ENCODE peak calls at places on chromosomes 1 and 21, in nine cellular contexts. One of them, this sample, is unnamed.

GRCh38 chr21:46425061-46425460 is 33.6 kb upstream of the DIP2A start:
- DNase-seq in astrocyte of the spinal cord: no peak
- DNase-seq in spleen: peak; percentile 68
- DNase-seq in progenitor cell of endocrine pancreas: no peak
- DNase-seq in colonic mucosa: no peak
- DNase-seq in upper lobe of right lung: no peak
- DNase-seq in type B pancreatic cell: no peak
- DNase-seq in CD8-positive, alpha-beta T cell: peak; percentile 27
- DNase-seq in stomach: no peak
- DNase-seq in this sample: no peak

GRCh38 chr1:101101362-101101761 is 75.8 kb upstream of the DPH5 start:
- DNase-seq in stomach: no peak
- DNase-seq in upper lobe of right lung: no peak
- DNase-seq in astrocyte of the spinal cord: peak; percentile 7
- DNase-seq in progenitor cell of endocrine pancreas: no peak
- DNase-seq in spleen: no peak
- DNase-seq in colonic mucosa: no peak
- DNase-seq in type B pancreatic cell: no peak
- DNase-seq in CD8-positive, alpha-beta T cell: no peak
- DNase-seq in this sample: no peak

GRCh38 chr1:68916227-68916853 is 419.5 kb upstream of the DEPDC1 start:
- DNase-seq in spleen: no peak
- DNase-seq in colonic mucosa: no peak
- DNase-seq in upper lobe of right lung: no peak
- DNase-seq in type B pancreatic cell: no peak
- DNase-seq in stomach: peak; percentile 30
- DNase-seq in astrocyte of the spinal cord: peak; percentile 89
- DNase-seq in progenitor cell of endocrine pancreas: no peak
- DNase-seq in CD8-positive, alpha-beta T cell: no peak
- DNase-seq in this sample: no peak

GRCh38 chr21:45292399-45293213 is 4.9 kb upstream of the POFUT2 start:
- DNase-seq in astrocyte of the spinal cord: peak; percentile 90
- DNase-seq in stomach: peak; percentile 84
- DNase-seq in spleen: peak; percentile 94
- DNase-seq in progenitor cell of endocrine pancreas: peak; percentile 85
- DNase-seq in upper lobe of right lung: peak; percentile 91
- DNase-seq in type B pancreatic cell: peak; percentile 92
- DNase-seq in CD8-positive, alpha-beta T cell: peak; percentile 71
- DNase-seq in colonic mucosa: peak; percentile 74
- DNase-seq in this sample: peak; percentile 84

GRCh38 chr1:226863446-226863845 is 7.0 kb upstream of the PSEN2 start:
- DNase-seq in stomach: no peak
- DNase-seq in colonic mucosa: no peak
- DNase-seq in CD8-positive, alpha-beta T cell: no peak
- DNase-seq in astrocyte of the spinal cord: peak; percentile 61
- DNase-seq in type B pancreatic cell: no peak
- DNase-seq in progenitor cell of endocrine pancreas: no peak
- DNase-seq in spleen: no peak
- DNase-seq in upper lobe of right lung: no peak
- DNase-seq in this sample: no peak

GRCh38 chr1:225378880-225379279 is 49.0 kb downstream of the LBR start:
- DNase-seq in type B pancreatic cell: no peak
- DNase-seq in CD8-positive, alpha-beta T cell: no peak
- DNase-seq in spleen: no peak
- DNase-seq in stomach: no peak
- DNase-seq in upper lobe of right lung: no peak
- DNase-seq in progenitor cell of endocrine pancreas: no peak
- DNase-seq in colonic mucosa: no peak
- DNase-seq in astrocyte of the spinal cord: peak; percentile 63
- DNase-seq in this sample: no peak

GRCh38 chr1:159929155-159930051 is 4.1 kb upstream of the TAGLN2 start:
- DNase-seq in CD8-positive, alpha-beta T cell: no peak
- DNase-seq in upper lobe of right lung: peak; percentile 67
- DNase-seq in astrocyte of the spinal cord: no peak
- DNase-seq in colonic mucosa: no peak
- DNase-seq in stomach: peak; percentile 55
- DNase-seq in type B pancreatic cell: no peak
- DNase-seq in progenitor cell of endocrine pancreas: no peak
- DNase-seq in spleen: peak; percentile 83
- DNase-seq in this sample: no peak

GRCh38 chr1:5990913-5991783 is 1.1 kb downstream of the NPHP4 start:
- DNase-seq in stomach: peak; percentile 35
- DNase-seq in colonic mucosa: peak; percentile 52
- DNase-seq in CD8-positive, alpha-beta T cell: peak; percentile 33
- DNase-seq in progenitor cell of endocrine pancreas: peak; percentile 47
- DNase-seq in astrocyte of the spinal cord: peak; percentile 18
- DNase-seq in type B pancreatic cell: no peak
- DNase-seq in upper lobe of right lung: peak; percentile 77
- DNase-seq in spleen: peak; percentile 92
- DNase-seq in this sample: no peak

GRCh38 chr1:4652631-4653327 is 1.6 kb upstream of the AJAP1 start:
- DNase-seq in progenitor cell of endocrine pancreas: peak; percentile 65
- DNase-seq in CD8-positive, alpha-beta T cell: peak; percentile 60
- DNase-seq in colonic mucosa: peak; percentile 24
- DNase-seq in spleen: peak; percentile 88
- DNase-seq in stomach: peak; percentile 41
- DNase-seq in astrocyte of the spinal cord: peak; percentile 25
- DNase-seq in type B pancreatic cell: peak; percentile 79
- DNase-seq in upper lobe of right lung: peak; percentile 79
- DNase-seq in this sample: peak; percentile 62

GRCh38 chr1:218705911-218706893 is 361.1 kb downstream of the TGFB2 start:
- DNase-seq in astrocyte of the spinal cord: peak; percentile 99
- DNase-seq in stomach: no peak
- DNase-seq in upper lobe of right lung: no peak
- DNase-seq in CD8-positive, alpha-beta T cell: no peak
- DNase-seq in colonic mucosa: no peak
- DNase-seq in type B pancreatic cell: no peak
- DNase-seq in progenitor cell of endocrine pancreas: no peak
- DNase-seq in spleen: no peak
- DNase-seq in this sample: no peak

GRCh38 chr1:178684542-178685000 is 40.5 kb upstream of the RALGPS2 start:
- DNase-seq in colonic mucosa: no peak
- DNase-seq in progenitor cell of endocrine pancreas: no peak
- DNase-seq in upper lobe of right lung: no peak
- DNase-seq in type B pancreatic cell: no peak
- DNase-seq in CD8-positive, alpha-beta T cell: no peak
- DNase-seq in astrocyte of the spinal cord: peak; percentile 93
- DNase-seq in stomach: no peak
- DNase-seq in spleen: no peak
- DNase-seq in this sample: no peak

GRCh38 chr1:229117664-229118300 is 153.1 kb upstream of the RAB4A start:
- DNase-seq in colonic mucosa: peak; percentile 53
- DNase-seq in upper lobe of right lung: peak; percentile 89
- DNase-seq in progenitor cell of endocrine pancreas: no peak
- DNase-seq in CD8-positive, alpha-beta T cell: no peak
- DNase-seq in stomach: peak; percentile 91
- DNase-seq in spleen: no peak
- DNase-seq in astrocyte of the spinal cord: no peak
- DNase-seq in type B pancreatic cell: no peak
- DNase-seq in this sample: no peak

GRCh38 chr1:19412654-19413053 is 72.7 kb downstream of the CAPZB start:
- DNase-seq in progenitor cell of endocrine pancreas: no peak
- DNase-seq in spleen: no peak
- DNase-seq in CD8-positive, alpha-beta T cell: no peak
- DNase-seq in upper lobe of right lung: no peak
- DNase-seq in type B pancreatic cell: no peak
- DNase-seq in stomach: no peak
- DNase-seq in colonic mucosa: no peak
- DNase-seq in astrocyte of the spinal cord: no peak
- DNase-seq in this sample: no peak

GRCh38 chr21:42534901-42535378 is 21.3 kb downstream of the SLC37A1 start:
- DNase-seq in progenitor cell of endocrine pancreas: no peak
- DNase-seq in colonic mucosa: no peak
- DNase-seq in spleen: no peak
- DNase-seq in type B pancreatic cell: no peak
- DNase-seq in astrocyte of the spinal cord: no peak
- DNase-seq in CD8-positive, alpha-beta T cell: no peak
- DNase-seq in upper lobe of right lung: no peak
- DNase-seq in stomach: peak; percentile 24
- DNase-seq in this sample: no peak

GRCh38 chr1:85244271-85245053 is 15.0 kb downstream of the C1orf52 start:
- DNase-seq in astrocyte of the spinal cord: no peak
- DNase-seq in colonic mucosa: no peak
- DNase-seq in stomach: no peak
- DNase-seq in type B pancreatic cell: no peak
- DNase-seq in progenitor cell of endocrine pancreas: no peak
- DNase-seq in CD8-positive, alpha-beta T cell: no peak
- DNase-seq in spleen: no peak
- DNase-seq in upper lobe of right lung: no peak
- DNase-seq in this sample: no peak

GRCh38 chr1:175016073-175016722 is 7.0 kb downstream of the MRPS14 start:
- DNase-seq in astrocyte of the spinal cord: peak; percentile 63
- DNase-seq in spleen: no peak
- DNase-seq in progenitor cell of endocrine pancreas: no peak
- DNase-seq in type B pancreatic cell: no peak
- DNase-seq in CD8-positive, alpha-beta T cell: no peak
- DNase-seq in stomach: no peak
- DNase-seq in colonic mucosa: no peak
- DNase-seq in upper lobe of right lung: no peak
- DNase-seq in this sample: no peak

GRCh38 chr1:239676522-239677273 is 290.3 kb downstream of the CHRM3 start:
- DNase-seq in CD8-positive, alpha-beta T cell: no peak
- DNase-seq in spleen: no peak
- DNase-seq in type B pancreatic cell: no peak
- DNase-seq in colonic mucosa: no peak
- DNase-seq in upper lobe of right lung: no peak
- DNase-seq in stomach: no peak
- DNase-seq in astrocyte of the spinal cord: no peak
- DNase-seq in progenitor cell of endocrine pancreas: no peak
- DNase-seq in this sample: no peak

DNA sequence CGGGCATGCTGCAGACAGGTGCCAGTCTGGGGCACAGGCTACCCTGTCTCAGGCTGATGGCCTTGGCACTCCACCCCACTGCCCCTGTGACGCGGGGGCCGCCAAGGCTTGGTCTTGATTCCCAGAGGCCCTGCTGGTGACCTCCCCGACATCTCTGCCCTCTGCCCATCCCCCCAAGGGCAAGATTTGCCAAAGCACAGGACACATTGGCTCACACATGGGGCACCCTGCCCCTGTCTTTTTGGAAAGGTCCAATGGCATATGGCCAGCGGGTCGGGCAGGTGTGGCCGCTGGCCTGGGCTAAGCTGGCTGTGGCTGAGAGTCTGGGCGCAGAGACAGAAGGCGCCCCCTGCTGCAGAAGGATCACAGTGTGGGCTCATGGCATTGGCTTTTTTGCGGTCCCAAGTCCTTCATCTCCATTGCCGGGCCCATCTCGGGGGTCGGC is 4.6 kb downstream of the MIB2 start:
- DNase-seq in stomach: no peak
- DNase-seq in upper lobe of right lung: no peak
- DNase-seq in CD8-positive, alpha-beta T cell: no peak
- DNase-seq in type B pancreatic cell: no peak
- DNase-seq in colonic mucosa: no peak
- DNase-seq in spleen: no peak
- DNase-seq in progenitor cell of endocrine pancreas: no peak
- DNase-seq in astrocyte of the spinal cord: no peak
- DNase-seq in this sample: no peak
- TF ChIP-seq CTCF in stomach: no peak
- TF ChIP-seq CTCF in upper lobe of right lung: peak; percentile 21
- TF ChIP-seq CTCF in CD8-positive, alpha-beta T cell: no peak
- TF ChIP-seq CTCF in type B pancreatic cell: peak; percentile 27
- TF ChIP-seq CTCF in colonic mucosa: no peak
- TF ChIP-seq CTCF in spleen: no peak
- TF ChIP-seq CTCF in progenitor cell of endocrine pancreas: peak; percentile 24
- TF ChIP-seq CTCF in astrocyte of the spinal cord: peak; percentile 26
- TF ChIP-seq CTCF in this sample: peak; percentile 8

GRCh38 chr1:200483491-200484143 is 73.8 kb upstream of the ZNF281 start:
- DNase-seq in type B pancreatic cell: no peak
- DNase-seq in spleen: no peak
- DNase-seq in colonic mucosa: no peak
- DNase-seq in astrocyte of the spinal cord: peak; percentile 98
- DNase-seq in CD8-positive, alpha-beta T cell: peak; percentile 33
- DNase-seq in upper lobe of right lung: no peak
- DNase-seq in stomach: peak; percentile 31
- DNase-seq in progenitor cell of endocrine pancreas: no peak
- DNase-seq in this sample: no peak
- TF ChIP-seq CTCF in type B pancreatic cell: no peak
- TF ChIP-seq CTCF in spleen: no peak
- TF ChIP-seq CTCF in colonic mucosa: no peak
- TF ChIP-seq CTCF in astrocyte of the spinal cord: no peak
- TF ChIP-seq CTCF in CD8-positive, alpha-beta T cell: no peak
- TF ChIP-seq CTCF in upper lobe of right lung: no peak
- TF ChIP-seq CTCF in stomach: no peak
- TF ChIP-seq CTCF in progenitor cell of endocrine pancreas: no peak
- TF ChIP-seq CTCF in this sample: no peak

DNA sequence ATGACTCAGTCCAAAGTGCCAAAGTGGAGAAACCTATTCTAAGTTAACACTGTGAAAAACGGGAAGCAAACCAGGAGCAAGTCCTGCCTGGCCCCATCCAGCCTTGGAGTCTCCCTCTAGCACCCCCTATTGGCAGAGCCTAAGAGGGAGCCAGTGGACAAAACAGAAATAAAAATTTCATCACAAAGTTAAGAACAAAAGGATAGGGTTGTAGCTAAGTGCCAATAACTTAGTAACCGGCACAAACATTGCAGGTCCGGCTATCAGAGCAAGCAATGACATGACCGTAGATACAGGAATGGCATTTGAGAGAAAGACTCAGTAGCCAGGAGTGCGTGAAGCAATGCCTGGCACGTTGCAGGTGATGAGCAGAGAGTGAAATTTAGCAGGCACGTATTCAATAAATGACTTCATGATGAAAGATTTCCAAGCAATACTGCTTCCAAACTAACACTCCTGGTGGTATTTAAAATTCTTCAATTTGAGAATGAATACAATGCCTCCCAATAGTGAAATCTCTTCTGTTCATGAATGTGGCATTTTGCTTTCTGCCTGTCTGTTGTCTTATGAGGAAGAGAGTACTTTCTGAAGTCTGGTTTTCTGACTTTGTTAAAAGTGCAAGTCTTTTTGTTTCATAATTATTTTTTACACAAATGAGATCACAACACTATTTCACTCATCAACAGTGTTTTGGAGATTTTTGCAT is 391.0 kb downstream of the OMA1 start:
- DNase-seq in CD8-positive, alpha-beta T cell: no peak
- DNase-seq in astrocyte of the spinal cord: no peak
- DNase-seq in type B pancreatic cell: no peak
- DNase-seq in colonic mucosa: no peak
- DNase-seq in stomach: no peak
- DNase-seq in upper lobe of right lung: no peak
- DNase-seq in progenitor cell of endocrine pancreas: no peak
- DNase-seq in spleen: no peak
- DNase-seq in this sample: no peak
- TF ChIP-seq CTCF in CD8-positive, alpha-beta T cell: no peak
- TF ChIP-seq CTCF in astrocyte of the spinal cord: peak; percentile 23
- TF ChIP-seq CTCF in type B pancreatic cell: peak; percentile 77
- TF ChIP-seq CTCF in colonic mucosa: peak; percentile 40
- TF ChIP-seq CTCF in stomach: no peak
- TF ChIP-seq CTCF in upper lobe of right lung: peak; percentile 32
- TF ChIP-seq CTCF in progenitor cell of endocrine pancreas: peak; percentile 55
- TF ChIP-seq CTCF in spleen: no peak
- TF ChIP-seq CTCF in this sample: peak; percentile 54

DNA sequence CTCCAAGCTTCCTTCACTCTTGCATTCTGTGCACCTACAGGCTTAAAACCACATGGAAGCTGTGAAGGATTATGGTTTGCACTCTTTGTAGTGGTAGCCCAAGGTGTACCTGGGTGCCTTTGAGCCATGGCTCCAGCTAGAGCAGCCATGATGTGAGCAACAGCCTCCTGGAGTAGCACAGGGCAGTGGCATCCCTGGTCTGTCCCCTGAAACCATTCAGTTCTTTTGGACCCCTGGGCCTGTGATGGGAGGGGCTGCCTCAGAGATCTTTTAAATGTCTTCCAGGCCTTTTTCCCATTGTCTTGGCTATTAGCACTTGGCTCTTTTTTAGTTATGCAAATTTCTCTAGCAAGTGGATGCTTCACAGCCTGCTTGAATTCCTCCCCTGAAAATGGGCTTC is 47.4 kb downstream of the CLCA4 start:
- DNase-seq in CD8-positive, alpha-beta T cell: no peak
- DNase-seq in astrocyte of the spinal cord: no peak
- DNase-seq in stomach: no peak
- DNase-seq in colonic mucosa: no peak
- DNase-seq in type B pancreatic cell: no peak
- DNase-seq in upper lobe of right lung: no peak
- DNase-seq in spleen: no peak
- DNase-seq in progenitor cell of endocrine pancreas: no peak
- DNase-seq in this sample: no peak
- TF ChIP-seq CTCF in CD8-positive, alpha-beta T cell: no peak
- TF ChIP-seq CTCF in astrocyte of the spinal cord: no peak
- TF ChIP-seq CTCF in stomach: no peak
- TF ChIP-seq CTCF in colonic mucosa: no peak
- TF ChIP-seq CTCF in type B pancreatic cell: no peak
- TF ChIP-seq CTCF in upper lobe of right lung: no peak
- TF ChIP-seq CTCF in spleen: no peak
- TF ChIP-seq CTCF in progenitor cell of endocrine pancreas: no peak
- TF ChIP-seq CTCF in this sample: no peak